ENCODE peak calls at places on chromosomes 5 and 9, in four cellular contexts. One of them, this sample, is unnamed.

GRCh38 chr9:120982851-120983250 is 56.3 kb upstream of the TRAF1 start:
- DNase-seq in keratinocyte: no peak
- DNase-seq in endothelial cell of umbilical vein: no peak
- DNase-seq in K562: no peak
- DNase-seq in this sample: peak; percentile 78

GRCh38 chr9:36999728-37000333 is 34.2 kb downstream of the PAX5 start:
- DNase-seq in keratinocyte: no peak
- DNase-seq in K562: peak; percentile 6
- DNase-seq in endothelial cell of umbilical vein: no peak
- DNase-seq in this sample: no peak

GRCh38 chr5:180606215-180606785 is 15.0 kb upstream of the SCGB3A1 start:
- DNase-seq in endothelial cell of umbilical vein: no peak
- DNase-seq in keratinocyte: no peak
- DNase-seq in K562: no peak
- DNase-seq in this sample: no peak

GRCh38 chr9:87834357-87834756 is 48.3 kb upstream of the SPATA31E1 start:
- DNase-seq in K562: peak; percentile 60
- DNase-seq in keratinocyte: no peak
- DNase-seq in endothelial cell of umbilical vein: no peak
- DNase-seq in this sample: no peak

GRCh38 chr5:75461679-75462078 is 49.8 kb downstream of the CERT1 start:
- DNase-seq in endothelial cell of umbilical vein: no peak
- DNase-seq in K562: no peak
- DNase-seq in keratinocyte: no peak
- DNase-seq in this sample: peak; percentile 44

GRCh38 chr9:113215142-113215541 is 5.9 kb downstream of the FKBP15 start:
- DNase-seq in endothelial cell of umbilical vein: peak; percentile 70
- DNase-seq in keratinocyte: peak; percentile 32
- DNase-seq in K562: peak; percentile 21
- DNase-seq in this sample: peak; percentile 46

GRCh38 chr5:5323551-5323950 is 98.9 kb upstream of the ICE1 start:
- DNase-seq in keratinocyte: no peak
- DNase-seq in endothelial cell of umbilical vein: no peak
- DNase-seq in K562: no peak
- DNase-seq in this sample: no peak

GRCh38 chr9:107983191-107983603 is 493.6 kb upstream of the KLF4 start:
- DNase-seq in K562: no peak
- DNase-seq in endothelial cell of umbilical vein: peak; percentile 21
- DNase-seq in keratinocyte: peak; percentile 44
- DNase-seq in this sample: peak; percentile 56

GRCh38 chr9:111038336-111039202 is at the start of gene LPAR1:
- DNase-seq in keratinocyte: no peak
- DNase-seq in endothelial cell of umbilical vein: no peak
- DNase-seq in K562: no peak
- DNase-seq in this sample: peak; percentile 78

GRCh38 chr9:14314929-14315753 is 1.2 kb upstream of the NFIB start:
- DNase-seq in keratinocyte: no peak
- DNase-seq in K562: peak; percentile 78
- DNase-seq in endothelial cell of umbilical vein: peak; percentile 67
- DNase-seq in this sample: peak; percentile 34

GRCh38 chr9:108953983-108954574 is 19.9 kb downstream of the ABITRAM start:
- DNase-seq in K562: peak; percentile 47
- DNase-seq in keratinocyte: no peak
- DNase-seq in endothelial cell of umbilical vein: peak; percentile 78
- DNase-seq in this sample: peak; percentile 71

GRCh38 chr5:38598296-38598993 is 42.0 kb upstream of the LIFR start:
- DNase-seq in keratinocyte: no peak
- DNase-seq in K562: no peak
- DNase-seq in endothelial cell of umbilical vein: no peak
- DNase-seq in this sample: no peak

GRCh38 chr5:108280248-108280647 is 101.7 kb downstream of the FBXL17 start:
- DNase-seq in keratinocyte: no peak
- DNase-seq in K562: no peak
- DNase-seq in endothelial cell of umbilical vein: peak; percentile 31
- DNase-seq in this sample: no peak

GRCh38 chr5:108278285-108279240 is 103.3 kb downstream of the FBXL17 start:
- DNase-seq in K562: no peak
- DNase-seq in endothelial cell of umbilical vein: no peak
- DNase-seq in keratinocyte: no peak
- DNase-seq in this sample: no peak

GRCh38 chr5:108276187-108276586 is 105.7 kb downstream of the FBXL17 start:
- DNase-seq in K562: no peak
- DNase-seq in keratinocyte: no peak
- DNase-seq in endothelial cell of umbilical vein: no peak
- DNase-seq in this sample: no peak

GRCh38 chr5:108280960-108281569 is 100.8 kb downstream of the FBXL17 start:
- DNase-seq in keratinocyte: no peak
- DNase-seq in endothelial cell of umbilical vein: no peak
- DNase-seq in K562: no peak
- DNase-seq in this sample: no peak
- H3K9me1 ChIP-seq in keratinocyte: no peaks in the 10 kb centered on the region
- H3K9me1 ChIP-seq in endothelial cell of umbilical vein: no peaks in the 10 kb centered on the region
- H3K9me1 ChIP-seq in K562: no peaks in the 10 kb centered on the region
- H3K9me1 ChIP-seq in this sample: no peaks in the 10 kb centered on the region

GRCh38 chr9:85941966-85942912 is 1.3 kb downstream of the NAA35 start:
- DNase-seq in keratinocyte: no peak
- DNase-seq in endothelial cell of umbilical vein: no peak
- DNase-seq in K562: no peak
- DNase-seq in this sample: no peak

GRCh38 chr9:85941617-85941930 is 628 bp downstream of the NAA35 start:
- DNase-seq in K562: no peak
- DNase-seq in endothelial cell of umbilical vein: no peak
- DNase-seq in keratinocyte: no peak
- DNase-seq in this sample: no peak

GRCh38 chr9:85943757-85944430 is 2.9 kb downstream of the NAA35 start:
- DNase-seq in endothelial cell of umbilical vein: no peak
- DNase-seq in K562: no peak
- DNase-seq in keratinocyte: no peak
- DNase-seq in this sample: no peak

GRCh38 chr9:85944672-85945071 is 3.7 kb downstream of the NAA35 start:
- DNase-seq in K562: no peak
- DNase-seq in keratinocyte: no peak
- DNase-seq in endothelial cell of umbilical vein: no peak
- DNase-seq in this sample: no peak

GRCh38 chr9:85942913-85943729 is 2.2 kb downstream of the NAA35 start:
- DNase-seq in keratinocyte: no peak
- DNase-seq in K562: no peak
- DNase-seq in endothelial cell of umbilical vein: no peak
- DNase-seq in this sample: no peak
- H3K9me1 ChIP-seq in keratinocyte: no peaks in the 10 kb centered on the region
- H3K9me1 ChIP-seq in K562: no peaks in the 10 kb centered on the region
- H3K9me1 ChIP-seq in endothelial cell of umbilical vein: no peaks in the 10 kb centered on the region
- H3K9me1 ChIP-seq in this sample: peaks cover 2% of the 10 kb centered on the region

DNA sequence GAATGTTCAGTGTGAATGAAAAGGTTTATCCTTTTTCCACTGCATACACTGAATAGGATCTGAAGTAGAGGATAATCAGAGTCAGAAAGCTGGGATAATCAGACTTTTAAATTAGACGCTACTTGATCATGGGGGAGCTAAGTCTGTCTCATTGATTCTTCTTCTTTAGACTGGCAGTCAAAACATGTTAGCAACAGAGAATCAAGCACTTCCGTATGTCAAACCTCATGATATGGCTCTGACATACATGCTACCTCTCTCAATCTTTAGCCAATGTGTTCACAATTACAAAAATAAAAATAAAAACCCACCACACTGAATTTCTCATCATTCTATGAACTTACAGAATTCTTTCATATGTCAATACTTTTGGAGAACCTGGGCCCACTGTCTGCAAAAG is 19.0 kb upstream of the OR13F1 start:
- DNase-seq in keratinocyte: no peak
- DNase-seq in endothelial cell of umbilical vein: no peak
- DNase-seq in K562: no peak
- DNase-seq in this sample: no peak
- H3K9me1 ChIP-seq in keratinocyte: no peaks in the 10 kb centered on the region
- H3K9me1 ChIP-seq in endothelial cell of umbilical vein: no peaks in the 10 kb centered on the region
- H3K9me1 ChIP-seq in K562: no peaks in the 10 kb centered on the region
- H3K9me1 ChIP-seq in this sample: no peaks in the 10 kb centered on the region

DNA sequence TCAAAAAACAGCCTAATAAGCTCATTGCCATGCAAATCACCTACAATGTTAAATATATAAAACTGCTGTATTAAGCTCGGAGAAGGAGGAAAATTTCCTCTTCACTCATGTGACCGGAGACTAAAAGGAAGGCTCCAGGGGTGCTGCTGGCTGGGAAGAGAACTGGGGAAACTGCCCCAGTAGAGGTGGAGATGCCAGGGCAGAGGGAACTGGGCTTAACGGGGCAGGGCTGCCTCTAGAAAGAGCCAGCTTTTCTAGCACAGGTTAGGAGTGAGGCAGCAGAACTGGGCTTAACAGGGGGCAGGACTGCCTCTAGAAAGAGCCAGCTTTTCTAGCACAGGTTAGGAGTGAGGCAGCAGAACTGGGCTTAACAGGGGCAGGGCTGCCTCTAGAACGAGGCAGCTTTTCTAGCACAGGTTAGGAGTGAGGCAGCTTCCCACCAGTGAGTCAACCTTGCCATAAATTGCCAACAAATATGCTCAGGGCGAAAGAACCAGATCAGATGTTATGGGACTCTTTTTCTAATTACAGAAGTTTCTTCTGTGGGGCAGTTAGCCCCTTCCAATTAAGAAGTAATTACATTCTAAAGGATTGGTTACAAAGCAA is 115.3 kb downstream of the FANCC start:
- DNase-seq in endothelial cell of umbilical vein: no peak
- DNase-seq in keratinocyte: no peak
- DNase-seq in K562: no peak
- DNase-seq in this sample: no peak
- H3K9me1 ChIP-seq in endothelial cell of umbilical vein: no peaks in the 10 kb centered on the region
- H3K9me1 ChIP-seq in keratinocyte: no peaks in the 10 kb centered on the region
- H3K9me1 ChIP-seq in K562: no peaks in the 10 kb centered on the region
- H3K9me1 ChIP-seq in this sample: no peaks in the 10 kb centered on the region

GRCh38 chr9:34929506-34930102 is 28.5 kb upstream of the PHF24 start:
- DNase-seq in K562: peak; percentile 19
- DNase-seq in endothelial cell of umbilical vein: peak; percentile 32
- DNase-seq in keratinocyte: no peak
- DNase-seq in this sample: peak; percentile 5
- H3K9me1 ChIP-seq in K562: no peaks in the 10 kb centered on the region
- H3K9me1 ChIP-seq in endothelial cell of umbilical vein: no peaks in the 10 kb centered on the region
- H3K9me1 ChIP-seq in keratinocyte: no peaks in the 10 kb centered on the region
- H3K9me1 ChIP-seq in this sample: no peaks in the 10 kb centered on the region

GRCh38 chr5:142726188-142726731 is 40.4 kb upstream of the FGF1 start:
- DNase-seq in endothelial cell of umbilical vein: peak; percentile 54
- DNase-seq in K562: no peak
- DNase-seq in keratinocyte: no peak
- DNase-seq in this sample: peak; percentile 91
- H3K9me1 ChIP-seq in endothelial cell of umbilical vein: no peaks in the 10 kb centered on the region
- H3K9me1 ChIP-seq in K562: no peaks in the 10 kb centered on the region
- H3K9me1 ChIP-seq in keratinocyte: no peaks in the 10 kb centered on the region
- H3K9me1 ChIP-seq in this sample: peaks cover 9% of the 10 kb centered on the region

This sample was measured in IMR-90.